ENCODE peak calls at places on chromosome 5, in four cellular contexts. Q is tibial artery, L is GM23248, M is right lobe of liver. Z is an unnamed sample.

GRCh38 chr5:96661101-96661840 is 905 bp upstream of the CAST start:
- DNase-seq in Q (peak; percentile 72), L (peak; percentile 72), M (no peak), Z (peak; percentile 54)

GRCh38 chr5:143594913-143595818 is 191.7 kb upstream of the NR3C1 start:
- DNase-seq in Q (no peak), L (peak; percentile 48), M (no peak), Z (peak; percentile 67)

GRCh38 chr5:180353226-180353962 is at the start of gene GFPT2:
- DNase-seq in Q (peak; percentile 90), L (peak; percentile 89), M (peak; percentile 70), Z (peak; percentile 67)

GRCh38 chr5:101678494-101679193 is 617.4 kb downstream of the SLCO4C1 start:
- DNase-seq in Q (no peak), L (peak; percentile 55), M (no peak), Z (peak; percentile 4)

GRCh38 chr5:36367524-36367923 is 65.8 kb upstream of the RANBP3L start:
- DNase-seq in Q (no peak), L (peak; percentile 70), M (no peak), Z (no peak)

GRCh38 chr5:67154518-67155206 is 41.9 kb downstream of the CD180 start:
- DNase-seq in Q (no peak), L (no peak), M (no peak), Z (no peak)

GRCh38 chr5:145520335-145520734 is 314.8 kb downstream of the PRELID2 start:
- DNase-seq in Q (no peak), L (no peak), M (no peak), Z (no peak)

GRCh38 chr5:145775411-145775810 is 59.7 kb downstream of the PRELID2 start:
- DNase-seq in Q (no peak), L (peak; percentile 30), M (no peak), Z (no peak)

GRCh38 chr5:56900858-56901578 is 8.4 kb upstream of the SETD9 start:
- DNase-seq in Q (no peak), L (peak; percentile 64), M (no peak), Z (no peak)

GRCh38 chr5:100654895-100655294 is 119.7 kb downstream of the FAM174A start:
- DNase-seq in Q (no peak), L (no peak), M (no peak), Z (no peak)

GRCh38 chr5:418681-419121 is 24.3 kb upstream of the EXOC3 start:
- DNase-seq in Q (peak; percentile 57), L (no peak), M (no peak), Z (no peak)

GRCh38 chr5:82004511-82004910 is 32.7 kb downstream of the ATG10 start:
- DNase-seq in Q (no peak), L (peak; percentile 45), M (no peak), Z (no peak)

GRCh38 chr5:142110046-142110531 is 1.5 kb downstream of the NDFIP1 start:
- DNase-seq in Q (no peak), L (peak; percentile 67), M (no peak), Z (peak; percentile 12)

GRCh38 chr5:91378683-91379601 is 4.2 kb downstream of the ARRDC3 start:
- DNase-seq in Q (no peak), L (peak; percentile 33), M (no peak), Z (no peak)

GRCh38 chr5:171762016-171762415 is 23.6 kb upstream of the SMIM23 start:
- DNase-seq in Q (peak; percentile 29), L (no peak), M (no peak), Z (no peak)

GRCh38 chr5:102959055-102959454 is 160.9 kb downstream of the GIN1 start:
- DNase-seq in Q (no peak), L (peak; percentile 95), M (no peak), Z (no peak)

GRCh38 chr5:6683241-6683640 is 30.0 kb upstream of the TENT4A start:
- DNase-seq in Q (no peak), L (no peak), M (no peak), Z (no peak)

GRCh38 chr5:77213601-77214000 is 3.1 kb downstream of the PDE8B start:
- DNase-seq in Q (no peak), L (no peak), M (no peak), Z (no peak)

GRCh38 chr5:77210091-77211012 is at the start of gene PDE8B:
- DNase-seq in Q (no peak), L (peak; percentile 33), M (peak; percentile 55), Z (no peak)

GRCh38 chr5:77211691-77212047 is 1.2 kb downstream of the PDE8B start:
- DNase-seq in Q (no peak), L (no peak), M (no peak), Z (no peak)

GRCh38 chr5:77209495-77210090 is 887 bp upstream of the PDE8B start:
- DNase-seq in Q (no peak), L (no peak), M (no peak), Z (no peak)

GRCh38 chr5:77211013-77211690 is 672 bp downstream of the PDE8B start:
- DNase-seq in Q (no peak), L (peak; percentile 34), M (no peak), Z (no peak)
- H3K4me3 ChIP-seq in Q (peak overlapping the region; percentile 63), L (peak overlapping the region; percentile 61), M (peak overlapping the region; percentile 34), Z (peak overlapping the region; percentile 48)

GRCh38 chr5:132427285-132428146 is 58.0 kb downstream of the SLC22A5 start:
- DNase-seq in Q (no peak), L (peak; percentile 30), M (peak; percentile 65), Z (peak; percentile 47)
- H3K4me3 ChIP-seq in Q (no peak overlapping the region), L (no peak overlapping the region), M (no peak overlapping the region), Z (no peak overlapping the region)

GRCh38 chr5:176629853-176630680 is at the start of the genes EIF4E1B and SNCB:
- DNase-seq in Q (no peak), L (peak; percentile 75), M (no peak), Z (peak; percentile 70)
- H3K4me3 ChIP-seq in Q (peak within 1 kb of the TSS; percentile 48), L (peak within 1 kb of the TSS; percentile 67), M (no peak within 1 kb of the TSS), Z (peak within 1 kb of the TSS; percentile 43)

DNA sequence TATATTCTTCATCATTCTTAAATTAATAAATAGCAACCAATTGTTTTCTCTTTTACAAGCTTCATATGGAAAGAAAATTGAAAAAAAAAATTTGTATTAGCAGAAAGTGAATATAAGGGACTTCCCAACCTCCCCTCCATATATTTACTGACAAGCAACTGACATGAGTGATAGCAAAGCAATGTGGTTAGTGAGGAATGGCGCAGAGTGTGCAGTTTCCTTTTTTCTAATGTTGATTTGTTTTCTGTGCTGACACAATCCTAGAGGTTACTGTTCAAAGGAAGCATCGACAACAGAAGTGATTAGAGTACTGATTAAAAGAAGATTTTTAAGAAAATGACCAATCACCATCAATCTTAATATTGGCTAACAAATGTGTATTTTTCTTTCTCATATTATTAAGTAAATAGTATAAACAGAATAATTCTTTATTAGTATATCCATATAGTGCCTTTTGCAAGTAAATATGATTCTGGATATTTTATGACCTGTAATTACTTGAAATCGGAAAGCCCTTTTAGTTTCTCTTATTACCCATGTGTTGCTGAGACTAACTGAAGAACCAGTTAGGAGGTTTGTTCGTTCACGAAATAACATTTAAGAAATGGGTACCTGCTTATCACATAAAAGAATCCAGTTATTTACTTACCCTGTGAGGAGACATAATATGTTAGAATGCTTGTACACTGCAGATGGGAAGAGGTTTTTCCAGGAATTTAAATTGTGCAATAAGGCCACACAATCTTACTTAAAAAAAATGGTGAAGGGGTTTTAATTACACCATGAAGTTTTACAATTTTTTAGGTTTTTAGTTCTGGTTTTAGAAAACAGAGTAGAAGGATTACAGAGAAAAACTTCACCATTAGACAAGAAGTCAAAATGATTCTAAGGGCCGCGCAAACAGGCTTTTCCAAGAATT is 1.4 kb upstream of the PTGER4 start:
- DNase-seq in Q (no peak), L (no peak), M (no peak), Z (no peak)
- H3K4me3 ChIP-seq in Q (peak overlapping the region; percentile 87), L (peak overlapping the region; percentile 76), M (peak overlapping the region; percentile 73), Z (no peak overlapping the region)

Z was measured in GM06990.